ENCODE peak calls at places on chromosomes 7 and 10, in seven cellular contexts. A is astrocyte; C is CD8-positive, alpha-beta T cell; U is fibroblast of pulmonary artery; R is kidney epithelial cell; M is AG04449; N is thoracic aorta. I is an unnamed sample.

GRCh38 chr10:70135046-70135445 is 2.4 kb upstream of the AIFM2 start:
- DNase-seq in A (no peak), C (no peak), U (no peak), R (no peak), M (no peak), N (no peak), I (no peak)

GRCh38 chr10:112963835-112964234 is 13.8 kb downstream of the TCF7L2 start:
- DNase-seq in A (no peak), C (no peak), U (no peak), R (no peak), M (no peak), N (no peak), I (no peak)

GRCh38 chr7:46133741-46134140 is 212.7 kb upstream of the IGFBP3 start:
- DNase-seq in A (no peak), C (no peak), U (no peak), R (no peak), M (no peak), N (no peak), I (no peak)

GRCh38 chr7:36583318-36583717 is 141.0 kb downstream of the AOAH start:
- DNase-seq in A (peak), C (no peak), U (no peak), R (no peak), M (no peak), N (no peak), I (peak)

GRCh38 chr7:11776083-11776482 is 55.9 kb downstream of the THSD7A start:
- DNase-seq in A (no peak), C (no peak), U (no peak), R (no peak), M (no peak), N (no peak), I (no peak)

GRCh38 chr7:81682873-81683272 is 87.0 kb downstream of the HGF start:
- DNase-seq in A (no peak), C (no peak), U (no peak), R (no peak), M (no peak), N (no peak), I (no peak)

GRCh38 chr7:120994512-120995363 is 6.2 kb downstream of the CPED1 start:
- DNase-seq in A (no peak), C (no peak), U (peak), R (no peak), M (no peak), N (no peak), I (no peak)

GRCh38 chr10:111297351-111297848 is 220.6 kb downstream of the ADRA2A start:
- DNase-seq in A (peak), C (no peak), U (no peak), R (no peak), M (peak), N (no peak), I (no peak)

GRCh38 chr10:17872191-17873091 is 63.3 kb downstream of the MRC1 start:
- DNase-seq in A (no peak), C (no peak), U (peak), R (no peak), M (no peak), N (no peak), I (peak)

GRCh38 chr7:30812676-30813075 is 41.5 kb downstream of the MINDY4 start:
- DNase-seq in A (no peak), C (no peak), U (no peak), R (no peak), M (no peak), N (no peak), I (no peak)

GRCh38 chr7:25240340-25240739 is 12.1 kb upstream of the NPVF start:
- DNase-seq in A (no peak), C (no peak), U (peak), R (no peak), M (no peak), N (no peak), I (no peak)

GRCh38 chr10:124156524-124157225 is 63.3 kb upstream of the CHST15 start:
- DNase-seq in A (no peak), C (no peak), U (no peak), R (no peak), M (no peak), N (no peak), I (no peak)
- TF ChIP-seq CTCF in A (no peak), C (no peak), U (no peak), R (no peak), M (no peak), N (no peak), I (no peak)

DNA sequence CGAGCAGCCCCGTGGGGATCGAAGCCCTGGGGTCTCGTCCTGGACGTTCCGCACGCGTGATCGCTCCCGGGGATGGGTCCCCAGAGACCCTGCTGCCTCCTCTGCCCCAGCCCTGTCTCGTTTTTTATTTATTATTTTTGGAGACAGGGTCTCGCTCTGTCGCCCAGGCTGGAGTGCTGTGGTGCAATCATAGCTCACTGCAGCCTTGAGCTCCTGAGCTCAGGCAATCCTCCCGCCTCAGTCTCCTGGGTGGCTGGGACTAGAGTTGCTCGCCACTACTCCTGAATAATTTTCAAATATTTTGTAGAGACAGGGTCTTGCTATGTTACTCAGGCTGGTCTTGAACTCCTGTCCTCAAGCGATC is 319 bp upstream of the STX1A start:
- DNase-seq in A (no peak), C (no peak), U (no peak), R (no peak), M (no peak), N (no peak), I (no peak)
- H3K4me3 ChIP-seq in A (peak), C (no peak), U (peak), R (peak), M (peak), N (peak), I (peak)

DNA sequence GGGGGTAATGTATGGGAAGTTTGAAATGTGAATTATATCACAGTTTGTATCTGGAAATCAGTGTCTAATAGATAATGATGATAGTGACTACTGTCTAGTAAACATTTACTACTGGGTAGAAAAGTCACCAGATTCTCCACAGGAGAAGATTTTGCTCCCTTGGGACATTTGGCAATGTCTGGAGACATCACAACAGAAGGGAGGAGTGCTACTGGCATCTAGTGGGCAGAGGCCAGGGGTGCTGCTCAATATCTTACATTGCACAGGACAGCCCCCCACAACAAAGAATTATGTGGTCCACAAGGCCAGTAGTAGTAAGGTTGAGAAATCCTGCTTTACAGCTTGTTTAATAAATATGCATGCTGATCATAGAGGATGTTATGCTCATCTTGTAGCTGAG is 92.3 kb upstream of the PRPS1L1 start:
- DNase-seq in A (no peak), C (no peak), U (peak), R (no peak), M (no peak), N (no peak), I (peak)
- TF ChIP-seq CTCF in A (peak), C (no peak), U (peak), R (peak), M (no peak), N (no peak), I (peak)

GRCh38 chr7:20328692-20329091 is 2.0 kb upstream of the ITGB8 start:
- DNase-seq in A (no peak), C (no peak), U (no peak), R (no peak), M (no peak), N (no peak), I (no peak)

GRCh38 chr7:20330176-20330796 is 414 bp upstream of the ITGB8 start:
- DNase-seq in A (peak), C (no peak), U (peak), R (peak), M (peak), N (peak), I (peak)

GRCh38 chr7:20328027-20328426 is 2.7 kb upstream of the ITGB8 start:
- DNase-seq in A (no peak), C (no peak), U (no peak), R (no peak), M (no peak), N (no peak), I (no peak)

GRCh38 chr7:20329389-20330175 is 1.1 kb upstream of the ITGB8 start:
- DNase-seq in A (peak), C (no peak), U (peak), R (peak), M (no peak), N (no peak), I (peak)

DNA sequence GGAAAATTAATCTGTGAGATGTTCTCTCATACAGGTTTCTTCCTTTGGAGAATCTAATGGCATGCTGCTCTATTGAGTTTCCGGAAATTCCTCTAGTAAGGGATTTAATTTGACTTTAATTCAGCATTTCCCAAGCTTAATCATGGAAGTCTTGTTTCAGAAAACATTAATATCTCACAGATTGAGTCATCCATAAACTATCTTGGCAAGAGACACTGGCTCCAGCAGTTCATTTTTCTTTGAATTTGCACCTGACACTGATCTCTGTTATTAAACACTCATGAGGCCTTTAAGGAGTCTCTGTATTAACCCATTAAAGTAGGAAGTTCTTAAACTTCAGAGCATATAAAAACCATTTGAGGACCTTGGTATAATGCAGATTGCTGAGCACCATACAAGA is 3.7 kb upstream of the ITGB8 start:
- DNase-seq in A (peak), C (no peak), U (peak), R (no peak), M (no peak), N (no peak), I (peak)
- H3K4me3 ChIP-seq in A (no peak), C (no peak), U (no peak), R (no peak), M (no peak), N (no peak), I (no peak)

GRCh38 chr7:42236266-42237161 is 495 bp downstream of the GLI3 start:
- DNase-seq in A (peak), C (no peak), U (peak), R (no peak), M (no peak), N (peak), I (peak)

GRCh38 chr7:42235734-42236133 is 1.3 kb downstream of the GLI3 start:
- DNase-seq in A (no peak), C (no peak), U (no peak), R (no peak), M (no peak), N (no peak), I (peak)

GRCh38 chr7:42238709-42239395 is 1.8 kb upstream of the GLI3 start:
- DNase-seq in A (peak), C (no peak), U (peak), R (peak), M (no peak), N (no peak), I (peak)

GRCh38 chr7:42237891-42238531 is 1.0 kb upstream of the GLI3 start:
- DNase-seq in A (peak), C (no peak), U (peak), R (no peak), M (no peak), N (peak), I (peak)

DNA sequence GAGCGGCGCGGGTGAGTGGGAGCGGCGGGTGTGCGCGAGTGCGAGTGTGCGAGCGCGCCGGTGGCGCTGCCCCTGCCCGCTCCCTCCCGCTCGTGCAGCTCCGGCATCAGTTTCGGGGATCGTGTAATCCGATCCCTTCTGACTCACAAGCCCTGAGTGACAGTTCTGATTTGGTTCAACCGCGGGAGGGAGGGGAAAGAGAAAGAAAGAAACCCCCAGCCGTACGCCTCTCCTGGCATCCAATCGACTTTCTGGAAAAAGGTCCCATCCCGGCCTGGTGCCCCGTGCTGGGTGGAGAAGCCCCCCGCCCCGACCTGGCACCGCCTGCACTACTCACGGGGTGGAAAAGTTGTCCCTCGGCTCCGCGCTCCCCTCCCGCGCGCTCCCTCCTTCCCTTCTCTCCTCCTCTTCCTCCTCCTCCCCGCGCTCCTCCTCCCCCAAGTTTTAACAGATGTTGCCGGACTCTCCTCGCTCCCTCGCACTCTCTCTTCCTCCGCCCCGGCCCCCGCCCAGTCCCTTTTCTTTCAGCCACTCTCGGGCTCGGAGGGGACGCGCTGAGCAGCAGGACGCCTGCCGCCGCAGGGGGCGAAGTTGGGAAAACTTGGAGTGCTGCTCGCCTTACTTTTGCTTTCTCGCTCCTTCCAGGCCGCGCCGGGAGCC is at the start of gene GLI3:
- DNase-seq in A (peak), C (no peak), U (peak), R (peak), M (peak), N (peak), I (peak)
- TF ChIP-seq CTCF in A (no peak), C (no peak), U (peak), R (peak), M (peak), N (peak), I (peak)

GRCh38 chr7:64946772-64947171 is 43.7 kb downstream of the ZNF273 start:
- DNase-seq in A (no peak), C (no peak), U (peak), R (no peak), M (no peak), N (no peak), I (no peak)

GRCh38 chr7:64945776-64946175 is 42.7 kb downstream of the ZNF273 start:
- DNase-seq in A (no peak), C (no peak), U (no peak), R (no peak), M (no peak), N (no peak), I (no peak)

GRCh38 chr7:64951250-64951848 is 39.5 kb downstream of the ZNF117 start:
- DNase-seq in A (peak), C (no peak), U (peak), R (peak), M (peak), N (no peak), I (peak)

GRCh38 chr7:64945481-64945756 is 42.3 kb downstream of the ZNF273 start:
- DNase-seq in A (no peak), C (no peak), U (no peak), R (no peak), M (no peak), N (no peak), I (no peak)

GRCh38 chr7:64947252-64948000 is 43.4 kb downstream of the ZNF117 start:
- DNase-seq in A (no peak), C (no peak), U (no peak), R (no peak), M (no peak), N (no peak), I (no peak)
- H3K4me3 ChIP-seq in A (peak), C (no peak), U (peak), R (peak), M (no peak), N (peak), I (peak)

DNA sequence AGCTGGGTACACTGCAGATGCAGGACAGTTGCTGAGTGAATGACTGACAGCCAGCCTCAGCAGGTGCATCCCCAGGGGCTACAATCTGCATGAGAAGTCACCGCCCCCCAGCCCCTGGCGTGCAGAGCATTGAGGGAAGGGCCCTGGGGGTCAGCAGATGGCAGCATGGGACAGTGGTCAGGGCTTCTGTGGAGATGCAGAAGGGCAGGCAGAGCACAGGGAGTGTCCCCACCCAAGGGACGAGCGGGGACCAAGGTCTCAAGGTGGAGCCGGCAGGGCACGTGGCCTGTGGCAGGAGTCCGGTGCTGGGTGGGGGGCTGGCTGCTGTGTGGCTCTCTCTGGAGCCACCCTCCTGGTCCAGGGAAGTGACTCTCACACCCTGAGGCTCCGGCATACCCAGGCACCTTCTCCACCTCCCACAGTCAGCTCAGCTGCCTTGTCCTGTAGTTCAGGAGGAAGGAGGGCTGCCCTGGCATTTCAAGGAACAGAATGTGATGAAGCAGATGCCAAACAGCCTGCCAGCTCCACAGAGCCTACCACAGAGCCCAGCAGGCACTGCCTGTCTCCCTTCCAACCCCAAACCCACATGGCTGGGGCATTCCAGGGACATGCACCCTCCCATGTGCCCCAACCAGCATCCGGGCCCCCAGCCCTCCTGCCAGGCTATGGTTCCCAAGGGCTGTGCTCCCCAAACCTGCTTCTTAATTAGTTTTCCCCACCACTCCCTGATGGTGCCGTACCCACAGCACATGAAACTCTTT is 114.5 kb downstream of the TMEM130 start:
- DNase-seq in A (no peak), C (no peak), U (no peak), R (no peak), M (no peak), N (no peak), I (no peak)
- TF ChIP-seq CTCF in A (no peak), C (no peak), U (no peak), R (no peak), M (no peak), N (no peak), I (no peak)

DNA sequence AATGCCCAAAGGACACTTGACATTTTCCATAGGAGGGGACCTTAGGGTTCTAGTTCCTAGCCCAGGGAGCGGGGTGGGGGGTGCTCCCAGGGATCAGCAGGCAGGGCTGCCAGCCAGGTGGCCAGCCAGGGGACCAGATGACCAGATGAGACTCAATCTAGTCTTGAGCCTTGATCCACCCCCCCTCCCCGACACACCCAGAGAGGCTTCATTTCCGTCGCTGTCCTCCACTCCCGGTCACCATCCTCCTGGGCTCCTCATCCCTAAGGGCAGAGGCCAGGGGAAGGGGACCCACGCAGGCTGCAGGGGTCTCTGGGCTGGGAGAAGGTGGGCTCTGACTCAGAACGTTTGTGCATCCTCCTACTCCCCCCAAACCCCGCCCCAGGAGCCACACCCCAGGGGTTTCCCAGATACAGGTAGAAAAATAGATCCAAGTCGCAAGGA is 1.0 kb downstream of the STX1A start:
- DNase-seq in A (no peak), C (no peak), U (no peak), R (no peak), M (no peak), N (no peak), I (no peak)
- H3K4me3 ChIP-seq in A (peak), C (peak), U (peak), R (peak), M (peak), N (peak), I (peak)

DNA sequence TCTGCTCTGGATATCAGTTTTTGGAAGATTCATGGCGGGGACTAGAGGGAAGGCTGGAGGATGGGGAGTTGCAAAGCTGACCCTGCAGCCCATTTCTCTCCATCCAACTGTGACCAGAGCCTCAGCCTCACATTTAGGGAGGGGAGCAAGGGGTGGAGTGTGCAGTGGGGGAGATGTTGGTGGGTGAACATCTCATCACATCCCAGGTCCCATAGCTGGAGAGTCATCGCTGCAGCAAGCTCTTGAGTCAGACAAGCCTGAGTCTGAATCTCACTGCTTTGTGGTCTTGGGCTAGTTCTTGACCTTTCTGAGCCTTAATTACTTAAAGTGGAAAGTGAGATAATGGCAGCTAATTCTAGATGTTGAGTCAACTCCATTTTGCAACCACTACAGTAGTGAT is 36.1 kb downstream of the LBX1 start:
- DNase-seq in A (no peak), C (no peak), U (no peak), R (no peak), M (no peak), N (no peak), I (no peak)
- TF ChIP-seq CTCF in A (no peak), C (no peak), U (no peak), R (no peak), M (no peak), N (no peak), I (no peak)

GRCh38 chr7:114508096-114508495 is 93.5 kb downstream of the FOXP2 start:
- DNase-seq in A (peak), C (no peak), U (peak), R (no peak), M (no peak), N (no peak), I (peak)

GRCh38 chr7:114504586-114504985 is 90.0 kb downstream of the FOXP2 start:
- DNase-seq in A (no peak), C (no peak), U (peak), R (no peak), M (no peak), N (no peak), I (no peak)

GRCh38 chr7:114502454-114503254 is 88.0 kb downstream of the FOXP2 start:
- DNase-seq in A (peak), C (no peak), U (peak), R (no peak), M (no peak), N (no peak), I (peak)
- H3K4me3 ChIP-seq in A (no peak), C (no peak), U (no peak), R (no peak), M (no peak), N (peak), I (no peak)